ENCODE peak calls at places on chromosomes 3 and 15, in ten cellular contexts. Q, P, O, X, T, L, S, I, D and R are unnamed samples.

GRCh38 chr15:72671531-72671930 is 14.5 kb downstream of the HIGD2B start:
- DNase-seq in Q (no peak), P (no peak), O (no peak), X (no peak), T (no peak), L (no peak), S (no peak), I (no peak), D (no peak), R (no peak)

GRCh38 chr15:59436774-59437472 is 1.1 kb upstream of the FAM81A start:
- DNase-seq in Q (no peak), P (no peak), O (peak; percentile 0), X (no peak), T (no peak), L (peak; percentile 53), S (peak; percentile 12), I (no peak), D (no peak), R (no peak)

GRCh38 chr3:129123314-129124060 is 1.9 kb upstream of the RAB43 start:
- DNase-seq in Q (no peak), P (no peak), O (no peak), X (peak; percentile 80), T (no peak), L (no peak), S (no peak), I (no peak), D (no peak), R (peak; percentile 83)

GRCh38 chr3:143847787-143848631 is at the start of gene SLC9A9:
- DNase-seq in Q (no peak), P (peak; percentile 38), O (peak; percentile 48), X (peak; percentile 37), T (peak; percentile 11), L (peak; percentile 49), S (peak; percentile 70), I (peak; percentile 15), D (no peak), R (peak; percentile 56)

GRCh38 chr3:35544976-35545375 is 94.3 kb upstream of the ARPP21 start:
- DNase-seq in Q (no peak), P (no peak), O (no peak), X (no peak), T (no peak), L (no peak), S (no peak), I (no peak), D (no peak), R (no peak)

GRCh38 chr3:177362646-177363045 is 165.4 kb upstream of the TBL1XR1 start:
- DNase-seq in Q (no peak), P (no peak), O (no peak), X (no peak), T (no peak), L (no peak), S (no peak), I (no peak), D (no peak), R (no peak)

GRCh38 chr3:195224156-195224979 is 46.6 kb downstream of the XXYLT1 start:
- DNase-seq in Q (no peak), P (peak; percentile 17), O (no peak), X (no peak), T (no peak), L (no peak), S (no peak), I (no peak), D (no peak), R (no peak)

GRCh38 chr3:151248772-151249366 is 29.5 kb downstream of the P2RY14 start:
- DNase-seq in Q (no peak), P (no peak), O (no peak), X (no peak), T (no peak), L (peak; percentile 16), S (no peak), I (no peak), D (no peak), R (no peak)

GRCh38 chr15:52699457-52699856 is 20.3 kb upstream of the ATOSA start:
- DNase-seq in Q (no peak), P (no peak), O (no peak), X (peak; percentile 42), T (no peak), L (no peak), S (no peak), I (no peak), D (no peak), R (no peak)

GRCh38 chr15:52233405-52233804 is 42.2 kb upstream of the GNB5 start:
- DNase-seq in Q (no peak), P (no peak), O (no peak), X (peak; percentile 73), T (no peak), L (no peak), S (no peak), I (no peak), D (no peak), R (peak; percentile 53)